ENCODE peak calls at places on chromosome 16, in five cellular contexts. One of them, this sample, is unnamed. For H3K9me2 and H3F3A, the result is how much of the 10 kb centered on the place peaks cover.

GRCh38 chr16:68287276-68288251 is 23.2 kb downstream of the SLC7A6OS start:
- DNase-seq in PC-9: peak
- DNase-seq in GM23338: no peak
- DNase-seq in SK-N-SH: no peak
- DNase-seq in PC-3: peak
- DNase-seq in this sample: no peak

GRCh38 chr16:4075534-4075933 is 40.7 kb downstream of the ADCY9 start:
- DNase-seq in PC-9: no peak
- DNase-seq in GM23338: no peak
- DNase-seq in SK-N-SH: no peak
- DNase-seq in PC-3: no peak
- DNase-seq in this sample: no peak

GRCh38 chr16:87363771-87364476 is 19.7 kb downstream of the FBXO31 start:
- DNase-seq in PC-9: no peak
- DNase-seq in GM23338: no peak
- DNase-seq in SK-N-SH: peak
- DNase-seq in PC-3: no peak
- DNase-seq in this sample: no peak

GRCh38 chr16:48558269-48558915 is 51.6 kb downstream of the N4BP1 start:
- DNase-seq in PC-9: no peak
- DNase-seq in GM23338: no peak
- DNase-seq in SK-N-SH: no peak
- DNase-seq in PC-3: no peak
- DNase-seq in this sample: no peak

GRCh38 chr16:81335669-81336068 is 20.9 kb downstream of the GAN start:
- DNase-seq in PC-9: no peak
- DNase-seq in GM23338: no peak
- DNase-seq in SK-N-SH: no peak
- DNase-seq in PC-3: no peak
- DNase-seq in this sample: no peak

GRCh38 chr16:82609140-82609539 is 17.6 kb upstream of the CDH13 start:
- DNase-seq in PC-9: no peak
- DNase-seq in GM23338: no peak
- DNase-seq in SK-N-SH: no peak
- DNase-seq in PC-3: no peak
- DNase-seq in this sample: no peak

GRCh38 chr16:9647981-9648701 is 534.1 kb downstream of the GRIN2A start:
- DNase-seq in PC-9: no peak
- DNase-seq in GM23338: peak
- DNase-seq in SK-N-SH: peak
- DNase-seq in PC-3: peak
- DNase-seq in this sample: peak

GRCh38 chr16:87303431-87303930 is 13.7 kb downstream of the C16orf95 start:
- DNase-seq in PC-9: no peak
- DNase-seq in GM23338: no peak
- DNase-seq in SK-N-SH: no peak
- DNase-seq in PC-3: peak
- DNase-seq in this sample: no peak

GRCh38 chr16:5582529-5582928 is 484.9 kb upstream of the EEF2KMT start:
- DNase-seq in PC-9: no peak
- DNase-seq in GM23338: no peak
- DNase-seq in SK-N-SH: no peak
- DNase-seq in PC-3: no peak
- DNase-seq in this sample: no peak

GRCh38 chr16:31181102-31181830 is 1.3 kb downstream of the FUS start:
- DNase-seq in PC-9: peak
- DNase-seq in GM23338: no peak
- DNase-seq in SK-N-SH: no peak
- DNase-seq in PC-3: peak
- DNase-seq in this sample: no peak

GRCh38 chr16:67294927-67295326 is 15.6 kb downstream of the PLEKHG4 start:
- DNase-seq in PC-9: no peak
- DNase-seq in GM23338: no peak
- DNase-seq in SK-N-SH: no peak
- DNase-seq in PC-3: no peak
- DNase-seq in this sample: no peak

GRCh38 chr16:28274676-28275075 is 17.6 kb upstream of the SBK1 start:
- DNase-seq in PC-9: no peak
- DNase-seq in GM23338: no peak
- DNase-seq in SK-N-SH: no peak
- DNase-seq in PC-3: no peak
- DNase-seq in this sample: no peak

GRCh38 chr16:28279006-28279405 is 13.3 kb upstream of the SBK1 start:
- DNase-seq in PC-9: no peak
- DNase-seq in GM23338: no peak
- DNase-seq in SK-N-SH: no peak
- DNase-seq in PC-3: no peak
- DNase-seq in this sample: no peak

GRCh38 chr16:28277537-28278388 is 14.6 kb upstream of the SBK1 start:
- DNase-seq in PC-9: peak
- DNase-seq in GM23338: peak
- DNase-seq in SK-N-SH: peak
- DNase-seq in PC-3: peak
- DNase-seq in this sample: peak

GRCh38 chr16:28273511-28273910 is 18.8 kb upstream of the SBK1 start:
- DNase-seq in PC-9: no peak
- DNase-seq in GM23338: no peak
- DNase-seq in SK-N-SH: no peak
- DNase-seq in PC-3: no peak
- DNase-seq in this sample: no peak

GRCh38 chr16:28276301-28276700 is 16.0 kb upstream of the SBK1 start:
- DNase-seq in PC-9: no peak
- DNase-seq in GM23338: no peak
- DNase-seq in SK-N-SH: no peak
- DNase-seq in PC-3: no peak
- DNase-seq in this sample: no peak
- TF ChIP-seq CTCF in PC-9: no peak
- TF ChIP-seq CTCF in GM23338: no peak
- TF ChIP-seq CTCF in SK-N-SH: no peak
- TF ChIP-seq CTCF in PC-3: no peak
- TF ChIP-seq CTCF in this sample: no peak

DNA sequence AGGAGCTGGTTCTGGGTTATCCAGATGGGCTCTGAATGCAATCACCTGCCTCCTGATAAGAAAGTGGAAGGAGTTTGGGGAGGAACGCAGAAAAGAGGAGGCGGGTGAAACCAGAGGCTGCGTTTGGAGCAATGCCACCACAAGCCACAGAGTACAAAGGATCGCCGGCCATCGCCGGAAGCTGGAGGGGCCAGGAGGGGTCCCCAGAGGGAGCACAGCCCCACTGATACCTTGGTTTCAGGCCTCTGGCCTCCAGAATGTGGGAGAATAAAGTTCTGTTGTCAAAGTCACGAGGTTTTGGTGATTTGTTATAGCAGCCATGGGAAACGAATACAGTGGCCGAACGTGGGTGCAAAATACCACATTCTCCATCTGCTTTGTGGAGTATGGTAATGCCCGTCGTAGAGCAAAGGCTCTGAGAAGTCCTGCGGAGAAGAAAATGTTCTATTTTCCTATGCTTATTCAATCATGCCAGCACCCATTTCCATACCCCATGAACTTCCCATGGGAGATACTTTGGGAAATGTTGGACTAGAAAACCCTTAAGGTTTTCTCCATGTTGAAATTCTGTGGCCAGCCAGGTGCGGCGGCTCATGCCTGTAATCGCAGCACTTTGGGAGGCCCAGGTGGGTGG is 51.4 kb downstream of the ZDHHC7 start:
- DNase-seq in PC-9: no peak
- DNase-seq in GM23338: no peak
- DNase-seq in SK-N-SH: no peak
- DNase-seq in PC-3: no peak
- DNase-seq in this sample: no peak
- H3K9me2 ChIP-seq in PC-9: under half
- H3K9me2 ChIP-seq in GM23338: under half
- H3K9me2 ChIP-seq in SK-N-SH: under half
- H3K9me2 ChIP-seq in PC-3: under half
- H3K9me2 ChIP-seq in this sample: under half

GRCh38 chr16:23692190-23692837 is 13.6 kb downstream of the PLK1 start:
- DNase-seq in PC-9: no peak
- DNase-seq in GM23338: no peak
- DNase-seq in SK-N-SH: no peak
- DNase-seq in PC-3: no peak
- DNase-seq in this sample: no peak
- H3F3A ChIP-seq in PC-9: under half
- H3F3A ChIP-seq in GM23338: under half
- H3F3A ChIP-seq in SK-N-SH: under half
- H3F3A ChIP-seq in PC-3: under half
- H3F3A ChIP-seq in this sample: under half

GRCh38 chr16:27430923-27431484 is 29.0 kb downstream of the IL21R start:
- DNase-seq in PC-9: no peak
- DNase-seq in GM23338: no peak
- DNase-seq in SK-N-SH: no peak
- DNase-seq in PC-3: no peak
- DNase-seq in this sample: no peak

GRCh38 chr16:27430512-27430911 is 28.5 kb downstream of the IL21R start:
- DNase-seq in PC-9: no peak
- DNase-seq in GM23338: no peak
- DNase-seq in SK-N-SH: no peak
- DNase-seq in PC-3: no peak
- DNase-seq in this sample: no peak

GRCh38 chr16:27428035-27428785 is 26.2 kb downstream of the IL21R start:
- DNase-seq in PC-9: no peak
- DNase-seq in GM23338: no peak
- DNase-seq in SK-N-SH: no peak
- DNase-seq in PC-3: no peak
- DNase-seq in this sample: no peak

GRCh38 chr16:27429981-27430441 is 28.0 kb downstream of the IL21R start:
- DNase-seq in PC-9: no peak
- DNase-seq in GM23338: no peak
- DNase-seq in SK-N-SH: no peak
- DNase-seq in PC-3: no peak
- DNase-seq in this sample: no peak

GRCh38 chr16:27429330-27429871 is 27.4 kb downstream of the IL21R start:
- DNase-seq in PC-9: no peak
- DNase-seq in GM23338: no peak
- DNase-seq in SK-N-SH: no peak
- DNase-seq in PC-3: no peak
- DNase-seq in this sample: no peak
- TF ChIP-seq CTCF in PC-9: no peak
- TF ChIP-seq CTCF in GM23338: no peak
- TF ChIP-seq CTCF in SK-N-SH: no peak
- TF ChIP-seq CTCF in PC-3: no peak
- TF ChIP-seq CTCF in this sample: no peak

DNA sequence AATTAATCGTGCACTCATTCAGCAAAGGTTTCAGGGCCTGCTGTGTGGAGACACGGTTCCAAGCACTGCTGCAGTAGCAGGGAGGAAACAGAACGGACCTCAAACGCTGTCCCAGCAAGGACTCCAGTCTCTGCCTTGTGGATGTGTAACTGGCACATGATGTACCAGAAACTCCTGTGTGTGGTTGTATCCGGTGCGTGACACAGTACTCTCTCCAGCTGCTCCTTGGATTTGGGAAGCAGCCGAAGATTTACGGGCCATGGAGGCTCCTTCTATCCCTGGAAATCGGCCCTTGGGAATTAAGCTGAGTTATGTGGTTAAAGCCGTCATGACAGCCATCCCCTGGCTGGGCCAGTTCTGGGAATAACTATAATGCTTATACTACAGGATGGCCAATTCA is 8.5 kb upstream of the ANKRD11 start:
- DNase-seq in PC-9: no peak
- DNase-seq in GM23338: no peak
- DNase-seq in SK-N-SH: no peak
- DNase-seq in PC-3: no peak
- DNase-seq in this sample: no peak
- H3K9me2 ChIP-seq in PC-9: under half
- H3K9me2 ChIP-seq in GM23338: under half
- H3K9me2 ChIP-seq in SK-N-SH: under half
- H3K9me2 ChIP-seq in PC-3: under half
- H3K9me2 ChIP-seq in this sample: under half